ENCODE peak calls at places on chromosomes 12 and 14, in five cellular contexts. I, R, D, B and Y are unnamed samples.

GRCh38 chr12:43957732-43958131 is 121.9 kb downstream of the TMEM117 start:
- DNase-seq in B (no peak), D (peak), I (peak), R (peak), Y (peak)

GRCh38 chr12:21697829-21698630 is 40.4 kb upstream of the LDHB start:
- DNase-seq in I (peak), B (no peak), D (peak), R (peak), Y (no peak)

GRCh38 chr14:90399541-90400444 is 3.0 kb downstream of the CALM1 start:
- DNase-seq in I (peak), D (peak), B (peak), R (peak), Y (peak)

GRCh38 chr14:99716850-99717681 is 33.0 kb downstream of the CYP46A1 start:
- DNase-seq in I (no peak), D (no peak), B (no peak), R (no peak), Y (no peak)

GRCh38 chr14:43792980-43793379 is 714.1 kb downstream of the FSCB start:
- DNase-seq in I (no peak), R (no peak), B (no peak), D (no peak), Y (no peak)

GRCh38 chr12:72543777-72544467 is 271.8 kb downstream of the TRHDE start:
- DNase-seq in I (no peak), R (no peak), D (no peak), B (no peak), Y (no peak)

GRCh38 chr14:51018521-51018920 is 74.2 kb upstream of the PYGL start:
- DNase-seq in B (no peak), I (no peak), D (peak), R (peak), Y (no peak)

GRCh38 chr14:90091393-90091792 is 29.6 kb downstream of the KCNK13 start:
- DNase-seq in D (peak), B (no peak), I (no peak), R (peak), Y (no peak)

GRCh38 chr12:6091786-6092566 is 32.5 kb downstream of the VWF start:
- DNase-seq in D (no peak), R (no peak), I (no peak), B (no peak), Y (no peak)

GRCh38 chr12:84912191-84913142 is at the start of gene SLC6A15:
- DNase-seq in R (peak), B (peak), D (peak), I (no peak), Y (peak)

GRCh38 chr12:21483531-21483930 is 17.9 kb downstream of the RECQL start:
- DNase-seq in D (no peak), B (no peak), I (no peak), R (no peak), Y (no peak)

GRCh38 chr12:10215451-10215850 is 2.8 kb downstream of the GABARAPL1 start:
- DNase-seq in R (no peak), D (no peak), I (no peak), B (no peak), Y (no peak)

GRCh38 chr12:57063991-57064725 is 14.2 kb upstream of the MYO1A start:
- DNase-seq in R (no peak), B (no peak), D (no peak), I (no peak), Y (no peak)

GRCh38 chr12:6313326-6313940 is 3.0 kb downstream of the PLEKHG6 start:
- DNase-seq in B (no peak), I (no peak), D (no peak), R (no peak), Y (no peak)

GRCh38 chr12:77352941-77353340 is 287.6 kb upstream of the E2F7 start:
- DNase-seq in I (no peak), B (no peak), R (peak), D (peak), Y (no peak)

GRCh38 chr12:46269429-46270241 is 792 bp upstream of the SLC38A1 start:
- DNase-seq in D (no peak), B (no peak), I (no peak), R (peak), Y (peak)

GRCh38 chr12:53268009-53268636 is at the start of gene ESPL1:
- DNase-seq in I (peak), B (peak), R (peak), D (peak), Y (peak)
- TF ChIP-seq CTCF in I (no peak), B (no peak), R (no peak), D (peak), Y (no peak)

DNA sequence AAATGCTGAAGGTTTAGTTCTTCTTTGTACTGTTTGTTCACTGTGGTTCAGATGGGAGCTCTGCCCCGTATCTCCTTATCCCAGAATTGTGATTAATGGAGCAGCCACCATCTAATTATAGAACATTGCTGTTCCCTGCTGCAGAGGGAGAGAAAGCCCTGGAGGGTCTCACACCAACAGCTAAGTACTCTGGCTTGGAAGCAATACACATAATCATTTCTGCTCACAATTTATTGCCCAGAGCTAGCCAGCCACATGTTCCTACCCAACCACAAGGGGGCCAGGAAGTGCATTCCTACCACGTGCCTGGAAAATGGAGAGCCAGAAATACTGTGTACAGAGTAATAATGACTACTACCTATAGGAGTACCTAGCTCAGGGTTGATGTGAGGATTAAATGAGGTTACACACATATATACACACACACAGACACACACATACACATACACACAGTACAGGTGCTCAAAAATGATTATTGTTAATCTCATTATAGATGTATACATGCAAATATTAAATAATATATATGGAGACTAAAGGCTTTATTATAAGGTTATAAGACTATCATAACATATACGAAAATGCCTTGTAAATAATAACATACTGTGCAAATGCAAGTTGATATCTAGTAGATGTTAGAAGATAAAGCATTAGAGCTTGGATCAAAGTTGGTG is 22.3 kb downstream of the MSRB3 start:
- DNase-seq in D (no peak), B (no peak), I (peak), R (peak), Y (peak)
- TF ChIP-seq CTCF in D (peak), B (peak), I (peak), R (peak), Y (peak)

GRCh38 chr12:102702447-102703114 is 214.5 kb downstream of the PAH start:
- DNase-seq in I (peak), B (peak), D (peak), R (peak), Y (peak)
- TF ChIP-seq CTCF in I (peak), B (peak), D (peak), R (peak), Y (peak)

GRCh38 chr12:81644503-81644902 is 114.6 kb downstream of the PPFIA2 start:
- DNase-seq in D (peak), R (peak), B (no peak), I (peak), Y (no peak)
- TF ChIP-seq CTCF in D (peak), R (peak), B (peak), I (peak), Y (peak)

DNA sequence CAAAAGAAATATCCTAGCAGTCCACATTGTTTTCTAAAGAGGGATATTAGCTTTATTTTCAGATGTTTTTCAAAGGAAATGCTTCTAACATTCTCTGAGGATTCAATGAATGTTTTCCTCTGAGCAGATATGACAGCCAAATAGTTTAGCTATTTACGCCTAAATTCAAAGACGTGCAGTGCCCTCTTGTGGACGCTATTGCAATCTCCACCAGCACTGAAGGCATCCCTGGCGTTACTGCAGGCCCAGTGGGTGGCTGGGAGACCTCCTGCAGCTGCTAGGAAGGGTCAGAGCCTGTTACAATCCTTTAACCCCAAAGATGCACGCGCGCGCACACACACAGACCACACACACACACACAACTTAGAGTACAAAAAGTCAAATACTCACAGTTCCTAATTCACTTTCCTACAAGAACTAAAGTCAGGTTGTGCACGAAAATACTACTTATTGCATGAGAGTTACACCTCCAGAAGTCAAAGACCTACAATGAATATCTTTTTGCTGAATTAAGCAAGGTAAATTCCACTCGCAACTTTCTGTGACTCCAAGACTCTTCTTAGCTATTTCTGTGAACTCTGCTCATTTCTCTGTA is 589.3 kb upstream of the TMEM132C start:
- DNase-seq in R (peak), D (peak), B (peak), I (no peak), Y (peak)
- TF ChIP-seq CTCF in R (peak), D (peak), B (peak), I (no peak), Y (peak)

GRCh38 chr12:116293687-116294463 is 16.4 kb upstream of the MED13L start:
- DNase-seq in B (no peak), I (no peak), D (no peak), R (no peak), Y (no peak)
- TF ChIP-seq CTCF in B (no peak), I (no peak), D (no peak), R (no peak), Y (no peak)

DNA sequence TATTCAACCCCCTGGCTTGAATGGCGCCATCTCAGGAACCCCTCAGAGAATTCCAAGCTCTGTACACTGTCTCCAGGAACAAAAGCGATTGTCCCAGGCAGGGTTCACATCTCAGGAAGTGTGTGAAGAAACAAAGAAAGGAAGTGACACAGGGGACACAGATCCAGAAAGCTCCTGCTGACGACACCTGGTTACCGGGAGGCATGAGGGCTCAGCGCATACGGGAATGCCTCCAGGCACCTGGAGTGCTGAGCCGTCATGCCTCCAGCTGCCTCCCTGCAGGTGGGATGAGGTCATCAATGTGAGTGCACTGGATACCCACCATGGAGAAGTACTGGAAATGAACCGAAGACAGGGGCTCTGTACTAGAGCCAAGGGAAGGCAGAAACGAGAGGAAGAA is 45.5 kb downstream of the PITPNM2 start:
- DNase-seq in D (peak), I (no peak), R (no peak), B (no peak), Y (peak)
- TF ChIP-seq CTCF in D (no peak), I (no peak), R (no peak), B (no peak), Y (no peak)

GRCh38 chr12:112261559-112261958 is 120.7 kb downstream of the HECTD4 start:
- DNase-seq in R (no peak), D (no peak), B (no peak), I (peak), Y (peak)
- TF ChIP-seq CTCF in R (peak), D (peak), B (no peak), I (no peak), Y (peak)

GRCh38 chr14:61341275-61342210 is 20.2 kb downstream of the PRKCH start:
- DNase-seq in B (no peak), D (no peak), I (no peak), R (no peak), Y (no peak)

GRCh38 chr14:61337893-61338292 is 16.5 kb downstream of the PRKCH start:
- DNase-seq in D (no peak), R (no peak), B (no peak), I (no peak), Y (no peak)

GRCh38 chr14:61335876-61336275 is 14.5 kb downstream of the PRKCH start:
- DNase-seq in I (no peak), D (no peak), B (no peak), R (no peak), Y (no peak)

GRCh38 chr14:61335049-61335448 is 13.7 kb downstream of the PRKCH start:
- DNase-seq in D (no peak), R (no peak), B (no peak), I (no peak), Y (no peak)

GRCh38 chr14:61338457-61338856 is 17.1 kb downstream of the PRKCH start:
- DNase-seq in D (no peak), B (no peak), R (no peak), I (no peak), Y (no peak)
- TF ChIP-seq CTCF in D (no peak), B (no peak), R (no peak), I (no peak), Y (no peak)